ENCODE peak calls at places on chromosomes 3 and 15, in nine cellular contexts. K is naive B cell; L is retina; E is activated CD8-positive, alpha-beta memory T cell treated with anti-CD3 and anti-CD28 coated beads for 48 hours; U is upper lobe of right lung; T is kidney; X is CD8-positive, alpha-beta memory T cell; Q is hippocampal formation; H is thoracic aorta. I is an unnamed sample.
A peak's percentile ranks its signal among the peaks of the same experiment; 100 is the strongest.

GRCh38 chr3:8777201-8777977 is 8.0 kb upstream of the OXTR start:
- DNase-seq in K (no peak), L (no peak), E (no peak), U (no peak), T (no peak), X (no peak), Q (no peak), H (no peak), I (no peak)

GRCh38 chr3:180017846-180018245 is 18.9 kb downstream of the PEX5L start:
- DNase-seq in K (no peak), L (no peak), E (no peak), U (no peak), T (no peak), X (no peak), Q (no peak), H (no peak), I (no peak)

GRCh38 chr3:4995500-4996053 is 16.3 kb downstream of the BHLHE40 start:
- DNase-seq in K (no peak), L (no peak), E (no peak), U (no peak), T (no peak), X (no peak), Q (no peak), H (no peak), I (no peak)

GRCh38 chr3:36372534-36372935 is 7.8 kb upstream of the STAC start:
- DNase-seq in K (no peak), L (no peak), E (no peak), U (no peak), T (no peak), X (no peak), Q (no peak), H (no peak), I (no peak)

GRCh38 chr3:196096382-196096953 is 14.6 kb upstream of the TFRC start:
- DNase-seq in K (peak; percentile 38), L (no peak), E (no peak), U (no peak), T (no peak), X (no peak), Q (peak; percentile 57), H (no peak), I (peak; percentile 72)

GRCh38 chr15:89472785-89473256 is 23.6 kb downstream of the RHCG start:
- DNase-seq in K (peak; percentile 66), L (peak; percentile 86), E (peak; percentile 16), U (no peak), T (peak; percentile 60), X (no peak), Q (peak; percentile 17), H (no peak), I (peak; percentile 90)

GRCh38 chr3:18423401-18424212 is 1.5 kb downstream of the SATB1 start:
- DNase-seq in K (peak; percentile 41), L (peak; percentile 70), E (no peak), U (peak; percentile 54), T (peak; percentile 43), X (peak; percentile 63), Q (no peak), H (no peak), I (peak; percentile 78)

GRCh38 chr3:195903950-195904290 is 4.4 kb downstream of the TNK2 start:
- DNase-seq in K (no peak), L (no peak), E (no peak), U (no peak), T (no peak), X (no peak), Q (no peak), H (no peak), I (no peak)

GRCh38 chr3:40631341-40631995 is 106.7 kb downstream of the ZNF621 start:
- DNase-seq in K (no peak), L (no peak), E (no peak), U (no peak), T (no peak), X (no peak), Q (no peak), H (no peak), I (no peak)

GRCh38 chr3:104785966-104786365 is 580.7 kb upstream of the ALCAM start:
- DNase-seq in K (no peak), L (no peak), E (no peak), U (no peak), T (no peak), X (no peak), Q (no peak), H (no peak), I (no peak)

GRCh38 chr3:106013971-106014370 is 145.2 kb upstream of the CBLB start:
- DNase-seq in K (no peak), L (no peak), E (no peak), U (no peak), T (no peak), X (no peak), Q (no peak), H (no peak), I (no peak)

GRCh38 chr3:11170052-11170770 is 15.9 kb downstream of the HRH1 start:
- DNase-seq in K (no peak), L (no peak), E (no peak), U (no peak), T (no peak), X (no peak), Q (no peak), H (no peak), I (no peak)

GRCh38 chr15:68307131-68307928 is 29.8 kb downstream of the FEM1B start:
- DNase-seq in K (no peak), L (no peak), E (no peak), U (no peak), T (no peak), X (no peak), Q (no peak), H (no peak), I (no peak)

GRCh38 chr3:186361612-186362408 is at the start of gene DGKG:
- DNase-seq in K (peak; percentile 57), L (peak; percentile 87), E (peak; percentile 3), U (peak; percentile 83), T (peak; percentile 77), X (no peak), Q (peak; percentile 23), H (no peak), I (no peak)

GRCh38 chr3:81888822-81889557 is 127.5 kb upstream of the GBE1 start:
- DNase-seq in K (no peak), L (no peak), E (no peak), U (no peak), T (no peak), X (no peak), Q (no peak), H (no peak), I (no peak)

GRCh38 chr3:20043398-20043797 is 3.2 kb downstream of the KAT2B start:
- DNase-seq in K (peak; percentile 53), L (no peak), E (no peak), U (peak; percentile 86), T (peak; percentile 91), X (peak; percentile 60), Q (peak; percentile 35), H (peak; percentile 53), I (peak; percentile 72)

GRCh38 chr15:42491540-42492225 is 742 bp upstream of the ZNF106 start:
- DNase-seq in K (no peak), L (no peak), E (no peak), U (no peak), T (peak; percentile 60), X (no peak), Q (no peak), H (no peak), I (no peak)

GRCh38 chr3:14224895-14225294 is 46.3 kb downstream of the LSM3 start:
- DNase-seq in K (no peak), L (no peak), E (no peak), U (no peak), T (no peak), X (no peak), Q (no peak), H (no peak), I (no peak)

I was measured in NAMALWA.